ENCODE peak calls at places on chromosomes 6 and 20, in four cellular contexts. L is IMR-90; T is gastrocnemius medialis; O is CD8-positive, alpha-beta T cell. Y is an unnamed sample.

GRCh38 chr6:61192610-61193009 is 1093.4 kb downstream of the KHDRBS2 start:
- DNase-seq in L (no peak), T (no peak), O (no peak), Y (no peak)

GRCh38 chr20:49268600-49269365 is 9.1 kb downstream of the ZNFX1 start:
- DNase-seq in L (peak; percentile 81), T (no peak), O (no peak), Y (no peak)

GRCh38 chr20:1674361-1674760 is 16.8 kb upstream of the SIRPG start:
- DNase-seq in L (no peak), T (no peak), O (peak; percentile 37), Y (no peak)

GRCh38 chr6:39543117-39543516 is 182.1 kb downstream of the KIF6 start:
- DNase-seq in L (no peak), T (peak; percentile 25), O (no peak), Y (peak; percentile 54)

GRCh38 chr20:22808628-22809027 is 224.3 kb upstream of the FOXA2 start:
- DNase-seq in L (no peak), T (no peak), O (no peak), Y (no peak)

GRCh38 chr20:45890077-45890996 is 671 bp downstream of the NEURL2 start:
- DNase-seq in L (peak; percentile 78), T (peak; percentile 77), O (peak; percentile 29), Y (peak; percentile 84)

GRCh38 chr6:148799647-148800046 is 52.8 kb downstream of the UST start:
- DNase-seq in L (no peak), T (no peak), O (no peak), Y (no peak)

GRCh38 chr6:110255356-110255755 is 75.1 kb downstream of the CDC40 start:
- DNase-seq in L (peak; percentile 37), T (no peak), O (no peak), Y (no peak)

GRCh38 chr6:166657531-166657930 is 30.5 kb upstream of the RPS6KA2 start:
- DNase-seq in L (no peak), T (no peak), O (no peak), Y (no peak)

GRCh38 chr20:57435498-57436222 is 44.5 kb downstream of the RBM38 start:
- DNase-seq in L (no peak), T (peak; percentile 94), O (peak; percentile 8), Y (peak; percentile 85)

GRCh38 chr20:62104791-62105345 is 17.4 kb upstream of the LSM14B start:
- DNase-seq in L (peak; percentile 46), T (no peak), O (no peak), Y (no peak)
- H3K9me3 ChIP-seq in L (peaks cover 48% of the 10 kb centered on the region), T (no peaks in the 10 kb centered on the region), O (peaks cover 34% of the 10 kb centered on the region), Y (peaks cover 35% of the 10 kb centered on the region)

DNA sequence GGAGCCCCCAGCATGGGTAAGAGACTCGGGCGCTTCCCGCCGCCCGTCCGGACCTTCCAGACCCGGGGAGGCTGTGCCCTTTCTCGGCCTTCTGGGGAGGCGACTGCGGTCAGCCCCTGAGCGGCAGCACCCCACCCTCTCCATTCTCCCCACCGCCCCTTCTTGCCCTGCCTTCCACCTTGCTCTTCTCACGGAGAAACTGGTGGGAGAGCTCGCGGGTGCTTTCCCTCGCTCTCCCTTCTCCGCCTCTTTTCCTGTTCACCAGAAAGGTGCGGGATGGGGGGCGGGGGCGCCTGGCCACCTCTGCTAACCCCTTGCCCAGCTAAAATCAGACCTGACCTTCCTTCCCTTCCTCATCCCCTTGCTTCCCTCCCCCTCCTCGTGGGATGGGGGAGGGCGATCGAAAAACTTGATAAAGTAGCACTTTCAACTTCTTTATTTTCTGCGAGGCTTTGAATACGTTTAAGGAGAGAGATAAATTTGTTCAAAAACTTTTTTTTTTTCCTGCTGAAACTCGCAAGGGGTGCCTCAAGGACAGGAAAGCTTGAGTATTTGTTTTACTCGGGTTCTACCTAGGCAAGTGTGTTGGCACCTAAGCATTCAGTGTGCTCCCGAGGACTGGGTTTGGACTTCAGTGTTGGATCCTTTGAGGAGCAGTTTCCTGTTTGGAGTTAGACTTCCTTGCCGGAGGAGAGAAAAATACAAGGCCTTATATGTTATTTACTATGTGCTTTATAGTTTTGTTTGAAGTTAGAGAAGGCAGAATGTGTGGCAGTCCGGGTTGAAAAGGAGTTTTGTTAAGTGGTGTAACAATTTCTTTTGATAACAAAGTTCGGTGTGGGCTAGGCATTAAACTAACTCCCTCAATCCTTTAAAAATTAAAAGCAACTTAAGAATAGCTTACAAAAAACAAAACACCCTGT is 905 bp downstream of the CD2AP start:
- DNase-seq in L (peak; percentile 30), T (no peak), O (no peak), Y (no peak)
- H3K4me1 ChIP-seq in L (peaks cover 2% of the 10 kb centered on the region), T (peaks cover 29% of the 10 kb centered on the region), O (peaks cover 32% of the 10 kb centered on the region), Y (peaks cover 12% of the 10 kb centered on the region)

GRCh38 chr6:118285791-118286190 is 262.3 kb upstream of the PLN start:
- DNase-seq in L (no peak), T (no peak), O (no peak), Y (no peak)

GRCh38 chr6:118281291-118281690 is 266.8 kb upstream of the PLN start:
- DNase-seq in L (no peak), T (no peak), O (no peak), Y (no peak)

GRCh38 chr6:118288355-118289124 is 259.6 kb upstream of the PLN start:
- DNase-seq in L (peak; percentile 52), T (no peak), O (no peak), Y (no peak)

GRCh38 chr6:118283759-118284158 is 264.3 kb upstream of the PLN start:
- DNase-seq in L (peak; percentile 68), T (peak; percentile 36), O (peak; percentile 14), Y (no peak)

DNA sequence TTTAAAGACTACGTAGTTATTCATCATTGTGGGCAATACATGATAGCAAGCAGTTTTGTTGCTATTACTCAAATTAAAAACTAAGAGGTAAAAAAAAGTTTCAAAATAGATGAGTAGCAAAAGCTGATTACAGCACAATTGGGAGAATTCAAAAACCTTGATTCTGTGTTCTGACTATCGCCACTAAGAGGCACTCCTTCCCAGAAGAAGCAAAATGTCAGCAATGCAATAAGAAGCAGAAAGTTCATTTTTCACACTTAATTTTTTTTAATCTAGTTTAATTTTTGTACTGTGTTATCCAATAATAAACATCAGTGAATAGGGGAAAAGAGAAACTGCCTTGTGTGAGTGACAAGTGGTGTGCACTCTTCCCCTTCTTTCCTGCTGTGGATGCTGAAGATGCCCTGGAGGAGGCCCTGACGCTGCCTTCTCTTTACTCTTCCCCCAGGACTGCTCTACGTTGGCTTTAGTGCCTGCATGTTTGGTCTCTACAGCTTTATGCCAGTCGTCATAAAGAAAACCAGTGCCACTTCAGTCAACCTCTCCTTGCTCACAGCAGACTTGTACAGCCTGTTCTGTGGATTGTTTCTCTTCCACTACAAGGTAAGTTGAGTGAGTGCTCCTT is 263.2 kb upstream of the PLN start:
- DNase-seq in L (peak; percentile 52), T (no peak), O (no peak), Y (no peak)
- TF ChIP-seq CTCF in L (peak; percentile 75), T (peak; percentile 64), O (no peak), Y (peak; percentile 60)

GRCh38 chr6:150276168-150276958 is 92.4 kb upstream of the IYD start:
- DNase-seq in L (no peak), T (no peak), O (no peak), Y (no peak)
- H3K9me3 ChIP-seq in L (no peaks in the 10 kb centered on the region), T (no peaks in the 10 kb centered on the region), O (no peaks in the 10 kb centered on the region), Y (no peaks in the 10 kb centered on the region)

GRCh38 chr20:62922451-62922921 is 3.8 kb downstream of the DIDO1 start:
- DNase-seq in L (no peak), T (no peak), O (peak; percentile 43), Y (no peak)

GRCh38 chr20:62923669-62924566 is 2.4 kb downstream of the DIDO1 start:
- DNase-seq in L (no peak), T (no peak), O (no peak), Y (no peak)

GRCh38 chr20:62926229-62927127 is at the start of gene DIDO1:
- DNase-seq in L (peak; percentile 77), T (peak; percentile 82), O (peak; percentile 88), Y (peak; percentile 93)

GRCh38 chr20:62925420-62926228 is 681 bp downstream of the DIDO1 start:
- DNase-seq in L (peak; percentile 16), T (no peak), O (peak; percentile 30), Y (peak; percentile 69)

DNA sequence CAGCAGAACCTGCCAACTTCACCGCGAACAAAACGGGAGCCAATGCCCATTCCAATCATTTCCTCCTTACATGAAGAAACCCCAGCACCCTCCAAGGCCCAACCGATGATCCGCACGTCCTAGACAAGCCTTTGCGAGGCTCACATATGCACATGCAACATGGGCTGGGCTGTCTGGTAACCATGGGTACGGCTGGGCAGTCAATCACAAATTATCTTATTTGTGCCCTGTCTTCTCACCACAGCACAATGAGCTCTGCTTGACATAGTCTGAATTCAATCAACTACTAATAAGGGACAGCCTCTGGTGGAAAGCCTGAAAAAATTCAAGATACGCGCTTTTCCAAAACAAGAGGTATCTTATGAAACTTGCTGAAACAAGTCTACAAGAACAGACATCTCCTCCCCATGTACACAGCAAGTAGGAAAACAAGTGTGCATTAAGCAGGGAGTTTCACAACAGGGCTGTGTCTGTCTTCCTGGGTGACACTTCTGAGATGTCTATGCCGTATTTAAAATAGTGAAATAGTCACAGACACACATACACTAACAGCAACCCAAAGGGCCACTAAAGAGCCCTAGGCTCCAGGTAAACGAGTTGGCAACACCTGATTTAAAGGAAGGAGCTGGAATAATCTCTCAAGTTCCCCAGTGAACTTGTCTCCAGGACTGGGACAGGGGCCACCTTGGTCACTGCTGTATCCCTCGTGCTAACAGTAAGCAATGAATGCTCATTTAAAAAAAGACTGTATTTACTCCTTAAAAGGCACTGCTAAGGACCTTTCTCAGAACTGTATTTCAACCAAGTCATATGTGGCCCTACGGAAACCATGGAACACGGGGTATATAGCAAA is 1.5 kb downstream of the DIDO1 start:
- DNase-seq in L (peak; percentile 34), T (no peak), O (no peak), Y (no peak)
- H3K4me1 ChIP-seq in L (peaks cover 24% of the 10 kb centered on the region), T (peaks cover 78% of the 10 kb centered on the region), O (peaks cover 74% of the 10 kb centered on the region), Y (peaks cover 75% of the 10 kb centered on the region)

GRCh38 chr20:39429716-39430115 is 467.6 kb downstream of the DHX35 start:
- DNase-seq in L (no peak), T (no peak), O (no peak), Y (no peak)
- TF ChIP-seq CTCF in L (no peak), T (peak; percentile 44), O (no peak), Y (peak; percentile 43)

GRCh38 chr20:12152996-12153395 is 235.3 kb downstream of the BTBD3 start:
- DNase-seq in L (peak; percentile 90), T (no peak), O (no peak), Y (no peak)
- H3K9me3 ChIP-seq in L (no peaks in the 10 kb centered on the region), T (no peaks in the 10 kb centered on the region), O (no peaks in the 10 kb centered on the region), Y (no peaks in the 10 kb centered on the region)

DNA sequence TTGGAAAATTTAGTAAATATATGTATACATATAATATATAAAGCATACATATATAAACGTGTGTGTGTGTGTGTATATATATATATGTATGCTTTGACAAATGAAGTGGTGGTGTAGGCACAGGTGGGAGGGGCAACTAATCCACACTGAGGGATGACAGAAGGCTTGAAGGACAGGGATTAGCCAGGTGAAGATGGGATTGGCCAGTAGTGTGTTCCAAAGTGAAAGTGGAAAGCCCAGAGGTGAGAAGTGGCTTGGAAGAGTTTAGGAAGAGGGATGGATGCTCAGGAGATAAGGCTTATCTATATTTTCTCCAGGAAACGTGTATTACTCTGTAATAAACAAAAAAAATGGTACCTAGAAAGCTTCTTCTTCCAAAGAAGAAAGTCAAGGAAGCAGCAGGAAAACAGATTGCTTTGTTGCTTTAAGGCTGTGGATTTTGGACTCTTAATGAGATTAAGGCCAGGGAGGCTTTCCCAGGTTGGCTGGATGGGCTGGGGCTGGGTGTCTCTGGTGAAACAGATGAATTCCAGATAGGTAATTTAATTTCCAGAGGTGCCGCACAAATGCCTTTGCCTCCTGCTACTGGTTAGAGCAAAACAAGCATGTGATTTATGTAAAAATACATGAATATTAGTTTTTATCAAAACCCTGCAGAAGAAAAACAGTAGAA is 63.9 kb downstream of the JARID2 start:
- DNase-seq in L (no peak), T (no peak), O (no peak), Y (no peak)
- H3K4me1 ChIP-seq in L (peaks cover 22% of the 10 kb centered on the region), T (peaks cover 70% of the 10 kb centered on the region), O (peaks cover 69% of the 10 kb centered on the region), Y (peaks cover 66% of the 10 kb centered on the region)

Y was measured in psoas muscle.